ENCODE peak calls at places on chromosomes 13 and 19, in nine cellular contexts. L, E, X, U, V, D, P, M and O are unnamed samples.

GRCh38 chr19:5153601-5154128 is 184.8 kb downstream of the KDM4B start:
- DNase-seq in X (no peak), U (no peak), D (peak; percentile 69), V (no peak), P (no peak), E (no peak), M (no peak), L (peak; percentile 7), O (no peak)

GRCh38 chr19:49594157-49595005 is 3.4 kb downstream of the PRR12 start:
- DNase-seq in E (no peak), P (no peak), M (peak; percentile 1), U (no peak), D (peak; percentile 79), V (no peak), L (no peak), X (no peak), O (no peak)

GRCh38 chr19:15378529-15379082 is 981 bp downstream of the AKAP8 start:
- DNase-seq in D (peak; percentile 90), P (peak; percentile 63), E (no peak), V (peak; percentile 18), M (peak; percentile 54), L (peak; percentile 58), U (peak; percentile 30), X (peak; percentile 78), O (peak; percentile 64)

GRCh38 chr13:33637978-33638743 is 179.8 kb upstream of the RFC3 start:
- DNase-seq in U (no peak), M (no peak), V (no peak), X (no peak), L (peak; percentile 69), D (no peak), P (no peak), E (no peak), O (no peak)

GRCh38 chr19:50669319-50670101 is 20.3 kb downstream of the C19orf81 start:
- DNase-seq in D (no peak), U (peak; percentile 20), V (peak; percentile 69), P (peak; percentile 10), L (peak; percentile 31), X (no peak), M (peak; percentile 68), E (no peak), O (peak; percentile 21)

GRCh38 chr13:62747629-62748028 is 1332.0 kb upstream of the PCDH20 start:
- DNase-seq in V (no peak), X (no peak), D (no peak), E (no peak), U (no peak), P (no peak), L (no peak), M (no peak), O (no peak)

GRCh38 chr13:106376411-106377112 is 158.9 kb downstream of the EFNB2 start:
- DNase-seq in D (no peak), E (no peak), U (no peak), X (no peak), V (peak; percentile 17), M (no peak), L (no peak), P (peak; percentile 6), O (no peak)

GRCh38 chr19:56566904-56567273 is 379 bp upstream of the ZNF470 start:
- DNase-seq in M (no peak), V (peak; percentile 33), X (no peak), L (peak; percentile 50), D (peak; percentile 84), U (peak; percentile 33), E (no peak), P (peak; percentile 34), O (peak; percentile 47)

DNA sequence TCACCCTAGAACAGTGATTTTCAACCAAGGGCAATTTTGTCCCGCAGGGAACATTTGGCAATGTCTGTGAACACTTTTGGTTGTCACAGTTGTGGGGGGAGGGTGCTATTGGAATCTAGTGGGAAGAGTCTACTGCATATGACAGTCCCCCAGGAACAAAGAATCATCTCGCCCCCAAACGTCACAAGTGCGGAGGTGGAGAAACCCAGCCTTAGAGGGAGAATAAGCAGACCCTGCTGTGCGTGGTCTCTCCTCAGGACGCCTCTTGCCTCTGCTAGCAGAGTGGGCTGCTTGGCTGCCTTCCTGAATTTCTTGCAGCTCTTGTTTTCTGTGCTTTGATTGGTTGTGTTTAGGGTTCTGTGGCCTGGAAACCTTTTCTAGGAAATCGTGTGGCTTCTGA is 42.4 kb downstream of the NFIX start:
- DNase-seq in E (no peak), U (no peak), L (no peak), V (no peak), D (no peak), X (no peak), M (no peak), P (no peak), O (no peak)
- H3K4me1 ChIP-seq in E (peaks cover 78% of the 10 kb centered on the region), U (no peaks in the 10 kb centered on the region), L (peaks cover 13% of the 10 kb centered on the region), V (peaks cover 17% of the 10 kb centered on the region), D (peaks cover 30% of the 10 kb centered on the region), X (no peaks in the 10 kb centered on the region), M (peaks cover 18% of the 10 kb centered on the region), P (peaks cover 67% of the 10 kb centered on the region), O (peaks cover 68% of the 10 kb centered on the region)

GRCh38 chr19:45340899-45341453 is 426 bp downstream of the KLC3 start:
- DNase-seq in L (no peak), M (no peak), E (no peak), D (no peak), V (no peak), X (no peak), P (peak; percentile 20), U (no peak), O (no peak)

GRCh38 chr19:45340232-45340898 is at the start of gene KLC3:
- DNase-seq in D (peak; percentile 68), L (no peak), P (peak; percentile 61), E (no peak), V (peak; percentile 26), X (peak; percentile 76), U (no peak), M (peak; percentile 88), O (peak; percentile 61)

GRCh38 chr19:45342911-45343310 is 2.4 kb downstream of the KLC3 start:
- DNase-seq in D (no peak), V (no peak), M (no peak), E (no peak), L (no peak), X (no peak), U (no peak), P (no peak), O (no peak)

GRCh38 chr19:45336696-45337251 is 3.8 kb upstream of the KLC3 start:
- DNase-seq in E (no peak), U (no peak), M (no peak), X (no peak), V (no peak), D (no peak), P (no peak), L (no peak), O (no peak)

GRCh38 chr19:45339629-45340028 is 921 bp upstream of the KLC3 start:
- DNase-seq in L (no peak), U (no peak), M (no peak), P (no peak), D (no peak), E (no peak), X (no peak), V (no peak), O (no peak)
- TF ChIP-seq POLR2A in L (no peak), U (no peak), M (no peak), P (no peak), D (no peak), E (no peak), X (no peak), V (no peak), O (no peak)

GRCh38 chr19:45792482-45793177 is at the start of gene DMWD:
- DNase-seq in E (peak; percentile 84), L (peak; percentile 100), M (peak; percentile 98), V (peak; percentile 90), X (peak; percentile 100), U (peak; percentile 100), P (peak; percentile 100), D (peak; percentile 99), O (peak; percentile 100)

GRCh38 chr19:45790942-45791341 is 1.7 kb downstream of the DMWD start:
- DNase-seq in D (peak; percentile 80), E (no peak), X (peak; percentile 43), L (no peak), M (no peak), U (no peak), P (peak; percentile 36), V (no peak), O (peak; percentile 28)

GRCh38 chr19:45794627-45795026 is 2.0 kb upstream of the DMWD start:
- DNase-seq in D (no peak), E (no peak), V (no peak), P (no peak), U (no peak), M (no peak), X (no peak), L (no peak), O (no peak)

GRCh38 chr19:45791744-45792481 is 732 bp downstream of the DMWD start:
- DNase-seq in E (no peak), D (no peak), U (no peak), L (no peak), V (no peak), P (no peak), X (no peak), M (no peak), O (no peak)

GRCh38 chr19:45793178-45793564 is 526 bp upstream of the DMWD start:
- DNase-seq in X (no peak), P (no peak), D (no peak), E (no peak), U (no peak), L (no peak), V (no peak), M (no peak), O (no peak)
- H3K4me1 ChIP-seq in X (peaks cover 16% of the 10 kb centered on the region), P (peaks cover 16% of the 10 kb centered on the region), D (peaks cover 41% of the 10 kb centered on the region), E (peaks cover 18% of the 10 kb centered on the region), U (no peaks in the 10 kb centered on the region), L (peaks cover 8% of the 10 kb centered on the region), V (peaks cover 19% of the 10 kb centered on the region), M (peaks cover 27% of the 10 kb centered on the region), O (peaks cover 17% of the 10 kb centered on the region)

GRCh38 chr19:42279902-42280760 is 11.1 kb downstream of the CIC start:
- DNase-seq in V (peak; percentile 100), D (peak; percentile 95), X (peak; percentile 89), P (peak; percentile 86), L (peak; percentile 94), M (peak; percentile 97), E (no peak), U (peak; percentile 93), O (peak; percentile 89)
- TF ChIP-seq POLR2A in V (peak; percentile 60), D (no peak), X (no peak), P (peak; percentile 33), L (peak; percentile 30), M (peak; percentile 70), E (peak; percentile 8), U (peak; percentile 53), O (no peak)